ENCODE peak calls at places on chromosomes 16 and 17, in five cellular contexts. S is A549, O is right lobe of liver, F is ascending aorta, R is uterus. G is an unnamed sample.
A peak's percentile ranks its signal among the peaks of the same experiment; 100 is the strongest.

GRCh38 chr17:62869885-62870580 is 61.9 kb upstream of the MARCHF10 start:
- DNase-seq in S (no peak), F (no peak), R (no peak), O (no peak), G (no peak)

GRCh38 chr17:80599546-80600305 is 55.1 kb downstream of the RPTOR start:
- DNase-seq in F (no peak), O (no peak), S (peak; percentile 34), R (no peak), G (no peak)

GRCh38 chr16:181668-182021 is 1.4 kb downstream of the HBQ1 start:
- DNase-seq in F (no peak), O (no peak), S (no peak), R (no peak), G (no peak)

GRCh38 chr17:18225562-18226283 is at the start of gene LLGL1:
- DNase-seq in S (no peak), O (peak; percentile 53), F (no peak), R (peak; percentile 52), G (no peak)

GRCh38 chr16:31221357-31222160 is 4.6 kb upstream of the PYDC1 start:
- DNase-seq in O (no peak), R (no peak), F (no peak), S (no peak), G (no peak)

GRCh38 chr17:30570191-30570590 is 93.0 kb downstream of the GOSR1 start:
- DNase-seq in O (no peak), F (no peak), S (no peak), R (no peak), G (peak; percentile 13)

GRCh38 chr17:32520737-32521399 is 34.1 kb downstream of the CDK5R1 start:
- DNase-seq in R (no peak), S (no peak), O (no peak), F (no peak), G (no peak)

GRCh38 chr16:49462356-49462988 is 88.9 kb downstream of the C16orf78 start:
- DNase-seq in O (no peak), R (no peak), S (no peak), F (no peak), G (no peak)

GRCh38 chr17:10499950-10500349 is 18.4 kb downstream of the MYH1 start:
- DNase-seq in F (no peak), R (no peak), S (no peak), O (no peak), G (no peak)

GRCh38 chr17:50538549-50539410 is 6.2 kb downstream of the EPN3 start:
- DNase-seq in O (peak; percentile 54), R (no peak), F (no peak), S (no peak), G (no peak)

GRCh38 chr16:17232487-17232886 is 238.3 kb downstream of the XYLT1 start:
- DNase-seq in F (no peak), O (no peak), R (no peak), S (no peak), G (no peak)

GRCh38 chr16:19659554-19659953 is 58.5 kb downstream of the KNOP1 start:
- DNase-seq in F (no peak), O (no peak), R (no peak), S (no peak), G (no peak)

GRCh38 chr17:68613739-68614298 is 12.7 kb upstream of the FAM20A start:
- DNase-seq in S (peak; percentile 21), R (no peak), F (no peak), O (no peak), G (no peak)

GRCh38 chr17:47810200-47810821 is 11.3 kb downstream of the OSBPL7 start:
- DNase-seq in R (no peak), O (no peak), S (peak; percentile 75), F (peak; percentile 60), G (no peak)

DNA sequence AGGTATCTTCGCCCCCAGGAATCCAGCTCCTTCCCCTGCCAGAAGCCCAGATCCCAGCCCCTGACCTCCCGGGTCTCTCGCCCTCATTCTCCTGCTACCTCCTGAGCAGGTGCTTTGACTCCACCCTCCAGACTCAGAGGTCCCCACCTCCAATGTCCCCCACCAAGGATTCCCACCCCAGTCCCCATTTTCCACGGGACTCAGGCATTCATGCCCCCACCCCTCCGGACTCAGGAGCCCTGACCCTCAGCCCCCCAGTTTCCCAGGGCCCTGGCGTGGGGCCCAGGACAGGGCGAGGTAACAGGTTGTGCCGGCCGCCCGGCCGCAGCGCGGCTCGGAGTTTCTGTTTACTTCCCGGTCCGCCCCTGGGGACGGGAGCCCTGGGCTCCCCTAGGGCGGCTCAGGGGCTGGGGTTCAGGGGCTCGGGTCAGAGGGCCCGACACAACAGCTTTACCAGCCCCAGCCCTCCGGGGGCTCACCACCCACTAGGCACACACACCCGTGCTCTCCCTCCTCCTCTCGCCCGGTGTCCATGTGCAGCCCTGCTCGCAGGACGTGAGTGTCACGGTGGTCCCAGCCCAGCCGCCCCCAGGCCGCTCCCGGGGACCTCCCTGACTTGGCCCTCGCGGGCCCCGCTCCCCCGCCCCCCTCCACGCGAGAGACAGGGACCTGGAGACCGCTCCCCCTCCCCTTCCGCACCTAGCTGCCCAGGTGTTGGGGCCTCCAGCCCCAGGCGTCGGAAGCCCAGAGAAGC is 595 bp downstream of the BICDL2 start:
- DNase-seq in F (no peak), R (no peak), O (no peak), S (no peak), G (no peak)
- H3K4me3 ChIP-seq in F (no peak overlapping the region), R (no peak overlapping the region), O (no peak overlapping the region), S (peak overlapping the region; percentile 30), G (peak overlapping the region; percentile 23)

GRCh38 chr17:78357687-78358537 is 2.0 kb downstream of the SOCS3 start:
- DNase-seq in S (no peak), R (no peak), O (no peak), F (no peak), G (no peak)

GRCh38 chr17:78358538-78359215 is 1.2 kb downstream of the SOCS3 start:
- DNase-seq in F (no peak), S (no peak), O (no peak), R (no peak), G (no peak)

GRCh38 chr17:78355701-78356100 is 4.2 kb downstream of the SOCS3 start:
- DNase-seq in F (no peak), S (no peak), O (peak; percentile 86), R (no peak), G (no peak)

GRCh38 chr17:78356163-78356713 is 3.6 kb downstream of the SOCS3 start:
- DNase-seq in O (no peak), R (no peak), F (peak; percentile 81), S (peak; percentile 67), G (peak; percentile 64)

GRCh38 chr17:78357177-78357586 is 2.7 kb downstream of the SOCS3 start:
- DNase-seq in O (peak; percentile 89), F (peak; percentile 79), S (no peak), R (peak; percentile 45), G (no peak)
- H3K4me1 ChIP-seq in O (no peaks in the 10 kb centered on the region), F (peaks cover 10% of the 10 kb centered on the region), S (peaks cover 65% of the 10 kb centered on the region), R (peaks cover 18% of the 10 kb centered on the region), G (peaks cover 22% of the 10 kb centered on the region)

GRCh38 chr16:87918866-87919680 is 17.3 kb downstream of the CA5A start:
- DNase-seq in F (no peak), O (no peak), S (no peak), R (peak; percentile 34), G (peak; percentile 62)
- H3K4me3 ChIP-seq in F (peak overlapping the region; percentile 33), O (no peak overlapping the region), S (no peak overlapping the region), R (no peak overlapping the region), G (no peak overlapping the region)

DNA sequence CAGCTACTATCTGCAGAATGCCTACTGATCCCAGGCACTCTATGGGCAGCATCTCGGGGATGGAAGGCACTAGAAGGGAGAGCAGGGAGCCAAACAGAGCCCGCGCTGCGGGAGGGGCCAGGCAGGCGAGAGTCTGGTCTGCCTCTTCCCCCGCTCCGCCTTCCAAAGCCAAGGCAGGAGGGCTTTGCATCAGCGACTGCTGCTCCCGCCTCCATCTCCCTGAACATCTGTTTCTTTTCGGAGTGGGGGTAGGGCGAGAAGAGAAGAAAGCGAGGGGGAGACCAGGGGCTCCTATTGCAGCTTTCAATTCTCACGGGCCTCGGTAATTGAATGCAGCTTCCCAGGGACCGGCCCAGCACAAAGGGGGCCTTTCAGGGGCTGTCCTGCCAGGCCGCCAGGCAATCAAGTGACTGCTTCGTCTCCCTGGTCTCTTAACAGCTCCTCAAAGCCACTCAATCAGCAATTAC is 31.4 kb upstream of the CDC42EP4 start:
- DNase-seq in O (no peak), S (no peak), F (peak; percentile 81), R (peak; percentile 86), G (peak; percentile 83)
- H3K4me1 ChIP-seq in O (no peaks in the 10 kb centered on the region), S (peaks cover 51% of the 10 kb centered on the region), F (peaks cover 3% of the 10 kb centered on the region), R (peaks cover 28% of the 10 kb centered on the region), G (peaks cover 24% of the 10 kb centered on the region)